ENCODE peak calls at places on chromosomes 3 and 15, in five cellular contexts. M, W, K, B and D are unnamed samples.

GRCh38 chr15:51229907-51230328 is 108.5 kb downstream of the CYP19A1 start:
- DNase-seq in B (peak; percentile 66), K (peak; percentile 37), M (peak; percentile 30), W (no peak), D (peak; percentile 71)

GRCh38 chr3:152039887-152040286 is 166.4 kb downstream of the SUCNR1 start:
- DNase-seq in W (no peak), K (no peak), B (no peak), M (no peak), D (no peak)

GRCh38 chr3:45688194-45688881 is 858 bp upstream of the SACM1L start:
- DNase-seq in W (no peak), M (no peak), K (peak; percentile 61), B (peak; percentile 28), D (no peak)

GRCh38 chr3:63132456-63133250 is 145.5 kb upstream of the SYNPR start:
- DNase-seq in B (no peak), K (no peak), M (no peak), W (no peak), D (no peak)

GRCh38 chr15:88878720-88879184 is 16.6 kb downstream of the HAPLN3 start:
- DNase-seq in M (peak; percentile 30), B (peak; percentile 66), K (peak; percentile 39), W (no peak), D (peak; percentile 44)

GRCh38 chr3:13407926-13408325 is 12.2 kb downstream of the NUP210 start:
- DNase-seq in W (no peak), B (no peak), K (no peak), M (no peak), D (no peak)

GRCh38 chr3:70980646-70981031 is 602.9 kb downstream of the FOXP1 start:
- DNase-seq in W (no peak), K (no peak), M (peak; percentile 24), B (peak; percentile 71), D (no peak)

GRCh38 chr15:28955686-28956421 is 70.1 kb downstream of the APBA2 start:
- DNase-seq in B (peak; percentile 92), M (peak; percentile 85), W (no peak), K (no peak), D (peak; percentile 17)

GRCh38 chr15:34336947-34337556 is 529 bp downstream of the SLC12A6 start:
- DNase-seq in M (no peak), K (no peak), B (peak; percentile 7), W (no peak), D (no peak)

GRCh38 chr15:65954289-65954741 is 85.0 kb downstream of the RAB11A start:
- DNase-seq in K (peak; percentile 24), M (peak; percentile 77), B (no peak), W (no peak), D (peak; percentile 45)

GRCh38 chr15:89817701-89818280 is 3.1 kb upstream of the ANPEP start:
- DNase-seq in W (no peak), K (no peak), M (no peak), B (peak; percentile 26), D (no peak)

GRCh38 chr3:159786489-159787181 is 202.0 kb upstream of the IL12A start:
- DNase-seq in K (no peak), W (no peak), B (no peak), M (no peak), D (no peak)

GRCh38 chr3:126837773-126838172 is 133.7 kb downstream of the CHCHD6 start:
- DNase-seq in K (no peak), W (no peak), B (no peak), M (no peak), D (no peak)

GRCh38 chr3:125011941-125012340 is 43.9 kb downstream of the HEG1 start:
- DNase-seq in B (no peak), M (peak; percentile 84), K (no peak), W (no peak), D (peak; percentile 63)

GRCh38 chr15:39833515-39833981 is 50.9 kb upstream of the FSIP1 start:
- DNase-seq in B (peak; percentile 61), K (no peak), M (peak; percentile 32), W (no peak), D (peak; percentile 90)

GRCh38 chr3:33915796-33916589 is 117.6 kb downstream of the PDCD6IP start:
- DNase-seq in M (peak; percentile 40), B (peak; percentile 60), W (no peak), K (no peak), D (peak; percentile 24)

GRCh38 chr15:49096090-49096750 is 50.0 kb upstream of the SECISBP2L start:
- DNase-seq in W (peak; percentile 3), B (no peak), M (no peak), K (no peak), D (no peak)

GRCh38 chr3:193872265-193872753 is 263.6 kb upstream of the HES1 start:
- DNase-seq in B (peak; percentile 98), K (peak; percentile 72), W (no peak), M (peak; percentile 99), D (peak; percentile 99)

GRCh38 chr15:89472785-89473256 is 23.6 kb downstream of the RHCG start:
- DNase-seq in B (peak; percentile 72), M (peak; percentile 37), W (peak; percentile 80), K (peak; percentile 67), D (peak; percentile 55)

GRCh38 chr3:128430731-128431130 is 36.0 kb downstream of the DNAJB8 start:
- DNase-seq in W (no peak), M (no peak), K (no peak), B (no peak), D (no peak)
- TF ChIP-seq CTCF in W (no peak), M (no peak), K (no peak), B (no peak), D (no peak)

DNA sequence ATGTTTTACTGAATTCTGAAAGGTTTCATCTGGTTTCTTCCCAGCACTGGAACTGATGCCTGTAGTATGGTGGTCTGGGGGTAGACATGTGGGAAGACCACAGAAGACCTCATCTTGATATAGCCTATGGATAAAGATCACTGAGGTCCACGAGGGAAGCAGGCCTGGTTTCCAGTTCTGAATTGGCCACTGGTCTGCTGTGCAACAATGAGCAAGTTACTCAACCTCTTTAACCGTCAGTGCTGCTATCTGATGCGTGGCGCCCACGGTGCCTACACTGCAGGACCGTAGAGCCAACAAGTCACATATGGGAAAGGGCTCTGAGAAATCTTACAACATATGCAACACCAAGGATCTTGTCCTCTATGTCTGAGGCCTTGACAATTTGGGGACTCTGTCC is 13.3 kb downstream of the TLE3 start:
- DNase-seq in B (no peak), M (no peak), W (no peak), K (no peak), D (no peak)
- H3K4me3 ChIP-seq in B (no peak overlapping the region), M (no peak overlapping the region), W (no peak overlapping the region), K (no peak overlapping the region), D (no peak overlapping the region)

GRCh38 chr15:100653608-100654007 is 51.2 kb downstream of the ASB7 start:
- DNase-seq in W (no peak), K (peak; percentile 72), B (no peak), M (no peak), D (no peak)

GRCh38 chr15:100650685-100651084 is 48.3 kb downstream of the ASB7 start:
- DNase-seq in B (no peak), W (no peak), K (no peak), M (no peak), D (no peak)

DNA sequence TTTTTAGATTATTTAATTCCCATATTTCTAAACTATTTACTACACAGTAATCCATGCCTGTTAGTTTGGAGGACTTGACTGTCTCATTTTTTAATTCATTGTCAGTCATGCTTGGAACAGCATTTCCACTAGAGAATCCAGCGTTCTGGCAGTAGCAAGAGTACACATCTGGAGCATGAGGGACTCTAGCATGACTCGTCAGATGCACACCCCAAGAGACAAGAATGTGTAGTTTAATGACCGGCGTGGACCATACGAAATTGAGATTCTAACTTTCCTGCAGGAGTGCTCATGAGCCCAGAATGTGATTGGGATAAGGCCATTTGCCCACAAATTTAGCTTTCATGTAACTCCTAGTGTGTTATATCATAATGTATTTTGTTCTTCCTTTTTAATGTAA is 48.9 kb downstream of the ASB7 start:
- DNase-seq in K (no peak), W (no peak), M (no peak), B (no peak), D (peak; percentile 66)
- TF ChIP-seq CTCF in K (no peak), W (no peak), M (peak; percentile 1), B (peak; percentile 22), D (no peak)

GRCh38 chr3:24433838-24434591 is 60.6 kb downstream of the THRB start:
- DNase-seq in B (no peak), W (no peak), M (no peak), K (no peak), D (no peak)
- H3K4me3 ChIP-seq in B (no peak overlapping the region), W (no peak overlapping the region), M (no peak overlapping the region), K (no peak overlapping the region), D (no peak overlapping the region)

GRCh38 chr15:82681371-82681770 is 28.3 kb downstream of the AP3B2 start:
- DNase-seq in W (no peak), M (no peak), K (no peak), B (no peak), D (no peak)

GRCh38 chr15:82674873-82675272 is 27.7 kb upstream of the CPEB1 start:
- DNase-seq in K (no peak), W (no peak), M (no peak), B (no peak), D (no peak)

GRCh38 chr15:82679626-82680199 is 30.0 kb downstream of the AP3B2 start:
- DNase-seq in B (no peak), W (no peak), K (no peak), M (no peak), D (no peak)

GRCh38 chr15:82677720-82678323 is 30.7 kb upstream of the CPEB1 start:
- DNase-seq in K (no peak), W (no peak), B (no peak), M (no peak), D (no peak)

DNA sequence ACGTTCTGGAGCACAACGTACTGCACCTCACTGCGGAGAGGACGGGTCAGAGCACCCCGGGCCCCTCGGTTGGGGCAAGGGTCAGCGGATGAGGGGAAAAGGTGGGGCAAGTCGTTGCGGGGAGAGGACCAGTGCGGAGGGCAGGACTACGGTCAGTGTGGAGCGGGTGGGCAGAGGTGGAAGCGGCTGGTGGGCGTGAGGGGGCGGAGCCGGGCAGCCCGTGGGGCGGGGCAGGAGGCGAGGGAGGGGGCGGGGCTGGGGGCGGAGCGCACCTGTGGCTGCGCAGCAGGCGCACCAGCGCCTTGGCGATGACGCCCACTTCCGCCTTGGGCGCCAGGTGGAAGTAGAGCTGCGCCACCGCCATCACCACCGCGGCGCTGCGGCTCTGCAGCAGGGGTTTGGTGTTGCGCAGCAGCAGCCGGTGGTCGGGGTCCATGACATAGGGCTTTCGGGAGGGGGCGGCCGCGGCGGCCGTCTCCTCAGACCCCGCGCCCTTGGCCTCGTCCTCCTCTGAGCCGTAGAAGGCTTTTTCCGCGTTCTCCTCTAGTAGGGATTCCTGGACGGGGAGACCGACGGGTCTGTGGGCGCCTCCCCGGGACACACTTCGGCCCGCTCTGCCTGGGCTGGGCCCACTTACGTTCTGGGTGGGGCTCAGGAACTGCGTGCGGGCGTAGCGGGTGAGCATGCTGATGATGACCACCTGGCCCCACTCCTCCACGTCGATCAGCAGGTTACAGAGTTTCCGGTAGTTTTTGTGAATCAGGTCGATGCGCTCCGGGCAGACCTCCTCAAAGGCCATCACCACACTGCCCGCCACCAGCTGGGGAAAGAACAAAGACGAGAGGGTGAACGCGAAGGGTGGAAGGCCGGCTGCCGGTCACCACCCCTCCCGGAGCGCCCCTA is 29.2 kb downstream of the AP3B2 start:
- DNase-seq in M (no peak), W (peak; percentile 26), K (no peak), B (no peak), D (no peak)
- TF ChIP-seq CTCF in M (no peak), W (no peak), K (no peak), B (no peak), D (no peak)

GRCh38 chr15:92361321-92362090 is 32.2 kb upstream of the ST8SIA2 start:
- DNase-seq in B (no peak), W (no peak), K (no peak), M (no peak), D (no peak)
- H3K4me3 ChIP-seq in B (no peak overlapping the region), W (no peak overlapping the region), K (no peak overlapping the region), M (no peak overlapping the region), D (no peak overlapping the region)

GRCh38 chr3:176514297-176514696 is 683.0 kb downstream of the TBL1XR1 start:
- DNase-seq in M (peak; percentile 8), K (peak; percentile 73), B (peak; percentile 73), W (peak; percentile 5), D (peak; percentile 58)
- TF ChIP-seq CTCF in M (peak; percentile 31), K (peak; percentile 34), B (peak; percentile 76), W (peak; percentile 2), D (peak; percentile 57)